ENCODE peak calls at places on chromosomes 6 and 20, in seven cellular contexts. One of them, this sample, is unnamed.

GRCh38 chr6:130908188-130908587 is 81.0 kb downstream of the SMLR1 start:
- DNase-seq in ACHN: no peak
- DNase-seq in activated CD8-positive, alpha-beta memory T cell treated with anti-CD3 and anti-CD28 coated beads for 48 hours: no peak
- DNase-seq in fibroblast of lung: no peak
- DNase-seq in left colon: no peak
- DNase-seq in AG09309: no peak
- DNase-seq in CD4-positive, alpha-beta T cell: no peak
- DNase-seq in this sample: no peak

GRCh38 chr6:158630944-158631616 is 13.5 kb downstream of the DYNLT1 start:
- DNase-seq in AG09309: no peak
- DNase-seq in activated CD8-positive, alpha-beta memory T cell treated with anti-CD3 and anti-CD28 coated beads for 48 hours: no peak
- DNase-seq in CD4-positive, alpha-beta T cell: no peak
- DNase-seq in fibroblast of lung: peak
- DNase-seq in ACHN: no peak
- DNase-seq in left colon: peak
- DNase-seq in this sample: peak

GRCh38 chr6:91653954-91654843 is 1067.3 kb upstream of the MAP3K7 start:
- DNase-seq in AG09309: no peak
- DNase-seq in ACHN: no peak
- DNase-seq in activated CD8-positive, alpha-beta memory T cell treated with anti-CD3 and anti-CD28 coated beads for 48 hours: no peak
- DNase-seq in fibroblast of lung: peak
- DNase-seq in left colon: no peak
- DNase-seq in CD4-positive, alpha-beta T cell: no peak
- DNase-seq in this sample: no peak

GRCh38 chr6:37820713-37821069 is 1.2 kb downstream of the ZFAND3 start:
- DNase-seq in left colon: no peak
- DNase-seq in ACHN: no peak
- DNase-seq in CD4-positive, alpha-beta T cell: no peak
- DNase-seq in AG09309: no peak
- DNase-seq in fibroblast of lung: no peak
- DNase-seq in activated CD8-positive, alpha-beta memory T cell treated with anti-CD3 and anti-CD28 coated beads for 48 hours: no peak
- DNase-seq in this sample: no peak

GRCh38 chr6:149318581-149319286 is 1.2 kb downstream of the TAB2 start:
- DNase-seq in fibroblast of lung: no peak
- DNase-seq in ACHN: peak
- DNase-seq in activated CD8-positive, alpha-beta memory T cell treated with anti-CD3 and anti-CD28 coated beads for 48 hours: no peak
- DNase-seq in CD4-positive, alpha-beta T cell: peak
- DNase-seq in left colon: no peak
- DNase-seq in AG09309: no peak
- DNase-seq in this sample: no peak

GRCh38 chr6:12751694-12752304 is 35.2 kb downstream of the PHACTR1 start:
- DNase-seq in fibroblast of lung: peak
- DNase-seq in activated CD8-positive, alpha-beta memory T cell treated with anti-CD3 and anti-CD28 coated beads for 48 hours: no peak
- DNase-seq in ACHN: peak
- DNase-seq in left colon: peak
- DNase-seq in AG09309: peak
- DNase-seq in CD4-positive, alpha-beta T cell: no peak
- DNase-seq in this sample: peak

GRCh38 chr20:34427784-34428183 is 64.7 kb downstream of the ITCH start:
- DNase-seq in fibroblast of lung: no peak
- DNase-seq in left colon: no peak
- DNase-seq in ACHN: no peak
- DNase-seq in activated CD8-positive, alpha-beta memory T cell treated with anti-CD3 and anti-CD28 coated beads for 48 hours: no peak
- DNase-seq in AG09309: no peak
- DNase-seq in CD4-positive, alpha-beta T cell: no peak
- DNase-seq in this sample: no peak

GRCh38 chr20:43838703-43839060 is 76.0 kb upstream of the TOX2 start:
- DNase-seq in CD4-positive, alpha-beta T cell: no peak
- DNase-seq in left colon: no peak
- DNase-seq in fibroblast of lung: no peak
- DNase-seq in AG09309: no peak
- DNase-seq in activated CD8-positive, alpha-beta memory T cell treated with anti-CD3 and anti-CD28 coated beads for 48 hours: no peak
- DNase-seq in ACHN: no peak
- DNase-seq in this sample: no peak

GRCh38 chr20:45470262-45470931 is 844 bp downstream of the WFDC2 start:
- DNase-seq in AG09309: no peak
- DNase-seq in CD4-positive, alpha-beta T cell: no peak
- DNase-seq in ACHN: peak
- DNase-seq in left colon: peak
- DNase-seq in fibroblast of lung: no peak
- DNase-seq in activated CD8-positive, alpha-beta memory T cell treated with anti-CD3 and anti-CD28 coated beads for 48 hours: no peak
- DNase-seq in this sample: no peak

GRCh38 chr6:1500874-1501273 is 108.8 kb upstream of the FOXC1 start:
- DNase-seq in ACHN: no peak
- DNase-seq in AG09309: no peak
- DNase-seq in left colon: peak
- DNase-seq in CD4-positive, alpha-beta T cell: no peak
- DNase-seq in fibroblast of lung: no peak
- DNase-seq in activated CD8-positive, alpha-beta memory T cell treated with anti-CD3 and anti-CD28 coated beads for 48 hours: no peak
- DNase-seq in this sample: no peak

GRCh38 chr6:14796974-14797762 is 448.7 kb upstream of the JARID2 start:
- DNase-seq in activated CD8-positive, alpha-beta memory T cell treated with anti-CD3 and anti-CD28 coated beads for 48 hours: no peak
- DNase-seq in AG09309: peak
- DNase-seq in CD4-positive, alpha-beta T cell: no peak
- DNase-seq in left colon: no peak
- DNase-seq in ACHN: no peak
- DNase-seq in fibroblast of lung: peak
- DNase-seq in this sample: no peak

GRCh38 chr6:148518371-148519156 is 175.9 kb downstream of the SASH1 start:
- DNase-seq in CD4-positive, alpha-beta T cell: no peak
- DNase-seq in ACHN: no peak
- DNase-seq in left colon: peak
- DNase-seq in AG09309: no peak
- DNase-seq in fibroblast of lung: no peak
- DNase-seq in activated CD8-positive, alpha-beta memory T cell treated with anti-CD3 and anti-CD28 coated beads for 48 hours: no peak
- DNase-seq in this sample: no peak